ENCODE peak calls at places on chromosomes 13 and 19, in four cellular contexts. U is pancreas, O is NCI-H2029, C is B cell. L is an unnamed sample.

GRCh38 chr13:72751220-72751619 is 23.5 kb downstream of the BORA start:
- DNase-seq in U (no peak), O (no peak), C (no peak), L (no peak)

GRCh38 chr13:73467103-73467502 is 408.3 kb downstream of the KLF5 start:
- DNase-seq in U (no peak), O (no peak), C (no peak), L (no peak)

GRCh38 chr19:6065685-6066365 is 44.5 kb downstream of the RFX2 start:
- DNase-seq in U (peak), O (peak), C (no peak), L (no peak)

GRCh38 chr19:48395499-48395898 is 2.0 kb downstream of the GRIN2D start:
- DNase-seq in U (no peak), O (no peak), C (no peak), L (no peak)

GRCh38 chr13:50124536-50125305 is 109.5 kb downstream of the KCNRG start:
- DNase-seq in U (peak), O (no peak), C (peak), L (peak)

GRCh38 chr13:42574011-42574410 is at the start of gene TNFSF11:
- DNase-seq in U (no peak), O (no peak), C (peak), L (no peak)

GRCh38 chr19:6362351-6362801 is 1.0 kb downstream of the CLPP start:
- DNase-seq in U (no peak), O (no peak), C (peak), L (no peak)

GRCh38 chr19:58020129-58020528 is 13.7 kb upstream of the ZSCAN1 start:
- DNase-seq in U (no peak), O (no peak), C (no peak), L (no peak)

GRCh38 chr13:77810430-77810829 is 108.2 kb downstream of the EDNRB start:
- DNase-seq in U (no peak), O (no peak), C (no peak), L (no peak)

GRCh38 chr19:19595171-19595701 is 23.3 kb downstream of the PBX4 start:
- DNase-seq in U (no peak), O (no peak), C (no peak), L (peak)

GRCh38 chr13:44698076-44698475 is 121.9 kb upstream of the TSC22D1 start:
- DNase-seq in U (no peak), O (no peak), C (no peak), L (no peak)

GRCh38 chr13:112684444-112684843 is 5.4 kb upstream of the ATP11A start:
- DNase-seq in U (no peak), O (no peak), C (no peak), L (no peak)

GRCh38 chr13:23695711-23696512 is 125.7 kb downstream of the TNFRSF19 start:
- DNase-seq in U (no peak), O (peak), C (peak), L (peak)

GRCh38 chr19:35144600-35145436 is 1.8 kb downstream of the FXYD7 start:
- DNase-seq in U (peak), O (peak), C (no peak), L (peak)

GRCh38 chr13:23703241-23703640 is 133.0 kb downstream of the TNFRSF19 start:
- DNase-seq in U (no peak), O (no peak), C (no peak), L (peak)

GRCh38 chr13:79936368-79937136 is 404.4 kb downstream of the SPRY2 start:
- DNase-seq in U (no peak), O (no peak), C (no peak), L (peak)

GRCh38 chr19:11813801-11814706 is at the start of gene ZNF440:
- DNase-seq in U (peak), O (peak), C (peak), L (peak)

GRCh38 chr13:102333320-102334181 is 68.3 kb downstream of the FGF14 start:
- DNase-seq in U (no peak), O (no peak), C (no peak), L (no peak)

GRCh38 chr13:37878921-37879320 is 9.3 kb upstream of the TRPC4 start:
- DNase-seq in U (no peak), O (no peak), C (no peak), L (no peak)

GRCh38 chr13:102677122-102677521 is 17.7 kb downstream of the METTL21C start:
- DNase-seq in U (no peak), O (no peak), C (no peak), L (no peak)

GRCh38 chr13:25775986-25776385 is 275.8 kb downstream of the SHISA2 start:
- DNase-seq in U (no peak), O (no peak), C (no peak), L (no peak)

GRCh38 chr13:50543767-50544166 is 299.7 kb downstream of the DLEU7 start:
- DNase-seq in U (no peak), O (no peak), C (no peak), L (no peak)

GRCh38 chr13:80363890-80364503 is 23.1 kb upstream of the SPRY2 start:
- DNase-seq in U (no peak), O (no peak), C (no peak), L (no peak)

GRCh38 chr19:6260912-6261636 is 18.7 kb downstream of the MLLT1 start:
- DNase-seq in U (no peak), O (no peak), C (peak), L (no peak)

GRCh38 chr19:45130888-45131615 is 29.7 kb downstream of the NKPD1 start:
- DNase-seq in U (no peak), O (peak), C (no peak), L (peak)

GRCh38 chr13:53238241-53238640 is 209.6 kb downstream of the OLFM4 start:
- DNase-seq in U (no peak), O (peak), C (no peak), L (no peak)

GRCh38 chr13:31023126-31023525 is 90.7 kb downstream of the TEX26 start:
- DNase-seq in U (no peak), O (no peak), C (no peak), L (no peak)